ENCODE peak calls at places on chromosome 19, in six cellular contexts. E is psoas muscle, A is Caco-2, W is endodermal cell, C is heart left ventricle, K is SJSA1. Z is an unnamed sample.

GRCh38 chr19:43774103-43774939 is 6.5 kb downstream of the KCNN4 start:
- DNase-seq in E (peak; percentile 68), A (no peak), W (peak; percentile 94), C (peak; percentile 67), K (no peak), Z (peak; percentile 68)

GRCh38 chr19:39684283-39684682 is 20.0 kb upstream of the LGALS14 start:
- DNase-seq in E (no peak), A (no peak), W (no peak), C (no peak), K (no peak), Z (no peak)

GRCh38 chr19:54014920-54015560 is 23.6 kb downstream of the CACNG6 start:
- DNase-seq in E (no peak), A (no peak), W (no peak), C (no peak), K (no peak), Z (no peak)

GRCh38 chr19:15072930-15073647 is 8.9 kb upstream of the OR1I1 start:
- DNase-seq in E (no peak), A (peak; percentile 91), W (peak; percentile 62), C (no peak), K (no peak), Z (no peak)

GRCh38 chr19:29287061-29287460 is 74.1 kb upstream of the UQCRFS1 start:
- DNase-seq in E (no peak), A (no peak), W (no peak), C (no peak), K (no peak), Z (no peak)

GRCh38 chr19:58399903-58400637 is 4.6 kb downstream of the RNF225 start:
- DNase-seq in E (no peak), A (no peak), W (no peak), C (no peak), K (no peak), Z (no peak)

GRCh38 chr19:15457701-15458484 is 6.5 kb downstream of the RASAL3 start:
- DNase-seq in E (no peak), A (no peak), W (no peak), C (no peak), K (no peak), Z (no peak)

GRCh38 chr19:19460258-19460731 is 54.8 kb downstream of the GATAD2A start:
- DNase-seq in E (no peak), A (no peak), W (no peak), C (no peak), K (no peak), Z (no peak)

GRCh38 chr19:35168261-35168660 is 13.7 kb downstream of the FXYD5 start:
- DNase-seq in E (no peak), A (no peak), W (peak; percentile 9), C (peak; percentile 4), K (no peak), Z (no peak)

GRCh38 chr19:39363909-39364457 is 21.8 kb downstream of the SAMD4B start:
- DNase-seq in E (peak; percentile 50), A (no peak), W (no peak), C (peak; percentile 35), K (no peak), Z (peak; percentile 51)

GRCh38 chr19:53328967-53329366 is 4.6 kb upstream of the ZNF845 start:
- DNase-seq in E (peak; percentile 61), A (no peak), W (peak; percentile 45), C (peak; percentile 40), K (no peak), Z (peak; percentile 70)

GRCh38 chr19:54478677-54479266 is 5.7 kb upstream of the CDC42EP5 start:
- DNase-seq in E (no peak), A (no peak), W (peak; percentile 83), C (no peak), K (peak; percentile 23), Z (no peak)

GRCh38 chr19:43743059-43743458 is 11.7 kb downstream of the SMG9 start:
- DNase-seq in E (no peak), A (no peak), W (no peak), C (no peak), K (no peak), Z (no peak)

GRCh38 chr19:19458110-19458816 is 52.8 kb downstream of the GATAD2A start:
- DNase-seq in E (no peak), A (no peak), W (no peak), C (no peak), K (no peak), Z (no peak)

GRCh38 chr19:56141416-56141992 is 417 bp downstream of the ZNF444 start:
- DNase-seq in E (no peak), A (no peak), W (no peak), C (no peak), K (no peak), Z (no peak)

GRCh38 chr19:57305056-57305455 is 15.2 kb upstream of the ZNF543 start:
- DNase-seq in E (no peak), A (no peak), W (no peak), C (no peak), K (no peak), Z (no peak)

GRCh38 chr19:18117692-18118378 is 20.3 kb downstream of the MAST3 start:
- DNase-seq in E (peak; percentile 92), A (peak; percentile 85), W (peak; percentile 98), C (peak; percentile 94), K (peak; percentile 57), Z (peak; percentile 90)

GRCh38 chr19:6837525-6837924 is 49.9 kb upstream of the ADGRE1 start:
- DNase-seq in E (no peak), A (no peak), W (no peak), C (no peak), K (no peak), Z (no peak)

GRCh38 chr19:29119582-29119981 is 93.4 kb downstream of the UQCRFS1 start:
- DNase-seq in E (no peak), A (no peak), W (peak; percentile 80), C (no peak), K (no peak), Z (no peak)

GRCh38 chr19:57599761-57600383 is at the start of gene ZNF530:
- DNase-seq in E (peak; percentile 95), A (peak; percentile 92), W (peak; percentile 96), C (peak; percentile 96), K (peak; percentile 84), Z (peak; percentile 96)

GRCh38 chr19:16078311-16078758 is 2.0 kb downstream of the TPM4 start:
- DNase-seq in E (no peak), A (no peak), W (peak; percentile 71), C (peak; percentile 42), K (no peak), Z (no peak)

GRCh38 chr19:13918726-13919411 is 12.9 kb downstream of the CC2D1A start:
- DNase-seq in E (no peak), A (no peak), W (no peak), C (no peak), K (no peak), Z (no peak)

GRCh38 chr19:2779121-2779740 is 3.8 kb downstream of the SGTA start:
- DNase-seq in E (no peak), A (no peak), W (no peak), C (no peak), K (no peak), Z (no peak)
- H3K36me3 ChIP-seq in E (no peaks in the 10 kb centered on the region), A (no peaks in the 10 kb centered on the region), W (peaks cover 34% of the 10 kb centered on the region), C (no peaks in the 10 kb centered on the region), K (peaks cover 17% of the 10 kb centered on the region), Z (no peaks in the 10 kb centered on the region)

GRCh38 chr19:51724543-51724942 is 752 bp upstream of the HAS1 start:
- DNase-seq in E (peak; percentile 57), A (no peak), W (no peak), C (no peak), K (no peak), Z (peak; percentile 43)

GRCh38 chr19:51726049-51726448 is 2.3 kb upstream of the HAS1 start:
- DNase-seq in E (peak; percentile 68), A (no peak), W (peak; percentile 59), C (peak; percentile 32), K (no peak), Z (peak; percentile 50)

GRCh38 chr19:51719251-51719901 is 4.4 kb downstream of the HAS1 start:
- DNase-seq in E (no peak), A (no peak), W (peak; percentile 70), C (no peak), K (no peak), Z (no peak)

GRCh38 chr19:51721905-51722304 is 1.9 kb downstream of the HAS1 start:
- DNase-seq in E (no peak), A (no peak), W (no peak), C (no peak), K (no peak), Z (no peak)

GRCh38 chr19:51722492-51722891 is 1.3 kb downstream of the HAS1 start:
- DNase-seq in E (no peak), A (no peak), W (no peak), C (no peak), K (no peak), Z (no peak)
- H3K4me3 ChIP-seq in E (no peak overlapping the region), A (no peak overlapping the region), W (no peak overlapping the region), C (no peak overlapping the region), K (no peak overlapping the region), Z (no peak overlapping the region)

GRCh38 chr19:41811981-41812380 is 15.6 kb downstream of the CEACAM3 start:
- DNase-seq in E (no peak), A (no peak), W (no peak), C (no peak), K (no peak), Z (no peak)

GRCh38 chr19:41815301-41815700 is 18.9 kb downstream of the CEACAM3 start:
- DNase-seq in E (no peak), A (no peak), W (no peak), C (no peak), K (no peak), Z (no peak)

GRCh38 chr19:41821003-41821735 is 23.3 kb downstream of the LYPD4 start:
- DNase-seq in E (no peak), A (no peak), W (peak; percentile 84), C (no peak), K (no peak), Z (no peak)

GRCh38 chr19:41813911-41814310 is 17.5 kb downstream of the CEACAM3 start:
- DNase-seq in E (no peak), A (no peak), W (no peak), C (no peak), K (no peak), Z (no peak)

DNA sequence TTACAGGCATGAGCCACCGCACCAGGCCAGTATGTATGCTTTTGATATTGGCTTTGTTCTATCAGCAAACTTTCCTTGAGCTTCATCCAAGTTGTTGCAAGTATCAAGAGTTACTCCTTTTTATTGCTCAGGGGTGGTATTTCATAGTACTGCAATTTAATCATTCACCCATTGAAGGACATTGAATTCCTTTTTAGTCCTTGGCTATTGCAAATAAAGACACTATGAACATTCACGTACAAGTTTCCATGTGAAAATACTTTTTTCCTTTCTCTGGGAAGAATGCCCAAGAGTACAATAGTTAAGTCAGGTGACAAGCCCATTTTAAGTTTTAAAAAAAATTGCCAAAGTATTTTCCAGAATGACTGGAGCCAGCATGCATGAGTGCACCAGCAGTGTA is 20.4 kb downstream of the CEACAM3 start:
- DNase-seq in E (no peak), A (no peak), W (no peak), C (no peak), K (no peak), Z (no peak)
- H3K36me3 ChIP-seq in E (no peaks in the 10 kb centered on the region), A (no peaks in the 10 kb centered on the region), W (no peaks in the 10 kb centered on the region), C (no peaks in the 10 kb centered on the region), K (no peaks in the 10 kb centered on the region), Z (no peaks in the 10 kb centered on the region)

DNA sequence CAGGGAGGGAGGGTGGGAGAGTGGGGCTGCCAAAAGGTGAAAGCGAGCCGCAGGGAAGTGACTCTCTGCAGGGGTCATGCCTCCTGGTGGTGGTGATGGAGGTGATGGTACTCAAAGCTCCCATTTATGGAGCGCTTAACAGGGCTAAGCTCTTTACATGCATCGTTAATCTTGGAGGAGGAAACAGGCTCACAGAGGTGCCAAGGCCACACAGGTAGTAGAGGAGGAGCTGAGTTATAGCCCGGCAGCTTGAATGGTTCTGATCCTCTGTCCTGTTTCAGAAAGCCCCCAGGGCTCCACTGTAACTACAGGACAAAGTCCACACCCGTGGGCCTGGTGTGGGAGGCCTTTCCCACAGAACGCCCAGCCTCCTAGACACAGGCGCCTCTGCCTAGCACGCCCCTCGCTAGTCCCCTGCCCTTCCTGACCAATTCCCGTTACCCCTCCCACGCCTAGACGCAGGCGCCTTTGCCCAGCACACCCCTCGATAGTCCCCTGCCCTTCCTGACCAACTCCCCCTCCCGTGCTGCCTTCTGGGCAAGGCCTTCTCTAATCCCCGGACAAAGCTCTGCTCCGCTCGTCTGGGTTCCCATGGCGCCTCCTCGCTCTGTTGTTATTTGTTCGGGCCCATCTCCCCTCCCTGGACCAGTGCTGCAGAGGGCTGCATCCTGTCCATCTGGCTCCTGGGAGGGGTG is 10.8 kb downstream of the PPP1R37 start:
- DNase-seq in E (no peak), A (peak; percentile 59), W (peak; percentile 60), C (no peak), K (no peak), Z (no peak)
- H3K4me3 ChIP-seq in E (no peak overlapping the region), A (no peak overlapping the region), W (no peak overlapping the region), C (peak overlapping the region; percentile 26), K (no peak overlapping the region), Z (peak overlapping the region; percentile 49)

Z was measured in left ventricle myocardium inferior.